ENCODE peak calls at places on chromosomes 13 and 19, in five cellular contexts. A, L, C, H and K are unnamed samples.

GRCh38 chr19:42422092-42422575 is 5.1 kb downstream of the LIPE start:
- DNase-seq in L (no peak), C (no peak), H (peak; percentile 52), A (no peak), K (no peak)

GRCh38 chr13:62433660-62434059 is 1018.0 kb upstream of the PCDH20 start:
- DNase-seq in L (no peak), A (no peak), H (no peak), C (no peak), K (no peak)

GRCh38 chr19:51660975-51661600 is 14.5 kb upstream of the SIGLEC14 start:
- DNase-seq in H (peak; percentile 79), A (peak; percentile 71), L (peak; percentile 93), C (peak; percentile 63), K (peak; percentile 72)

GRCh38 chr13:28495586-28496564 is 947 bp upstream of the FLT1 start:
- DNase-seq in L (no peak), H (no peak), C (no peak), A (no peak), K (no peak)

GRCh38 chr13:36130542-36131214 is 504 bp downstream of the DCLK1 start:
- DNase-seq in H (no peak), L (peak; percentile 41), C (peak; percentile 22), A (peak; percentile 26), K (peak; percentile 40)

GRCh38 chr13:111658150-111659100 is 338.0 kb downstream of the TEX29 start:
- DNase-seq in A (no peak), H (no peak), L (no peak), C (no peak), K (no peak)

GRCh38 chr13:67416047-67416925 is 186.2 kb upstream of the PCDH9 start:
- DNase-seq in L (peak; percentile 58), H (no peak), A (no peak), C (no peak), K (no peak)

GRCh38 chr13:73835138-73835721 is 299.0 kb downstream of the KLF12 start:
- DNase-seq in H (no peak), C (no peak), L (no peak), A (no peak), K (no peak)

GRCh38 chr13:106152047-106152446 is 383.4 kb downstream of the EFNB2 start:
- DNase-seq in H (no peak), L (no peak), C (no peak), A (no peak), K (no peak)

GRCh38 chr13:112885782-112886268 is 83.2 kb upstream of the MCF2L start:
- DNase-seq in A (peak; percentile 59), L (peak; percentile 89), H (peak; percentile 75), C (peak; percentile 65), K (peak; percentile 95)

GRCh38 chr13:102041544-102041943 is 360.3 kb downstream of the FGF14 start:
- DNase-seq in H (no peak), A (no peak), L (no peak), C (no peak), K (no peak)

GRCh38 chr19:681029-681626 is 4.9 kb downstream of the FSTL3 start:
- DNase-seq in L (peak; percentile 93), C (no peak), H (peak; percentile 89), A (no peak), K (no peak)

GRCh38 chr13:110217811-110218210 is 89.1 kb downstream of the COL4A1 start:
- DNase-seq in L (no peak), A (no peak), C (no peak), H (no peak), K (no peak)

GRCh38 chr13:109400192-109400591 is 386.2 kb downstream of the IRS2 start:
- DNase-seq in H (no peak), L (no peak), C (no peak), A (no peak), K (no peak)

GRCh38 chr19:40242480-40242879 is 16.0 kb upstream of the CCNP start:
- DNase-seq in L (no peak), C (no peak), A (no peak), H (no peak), K (no peak)

GRCh38 chr13:77114271-77114670 is 87.3 kb upstream of the FBXL3 start:
- DNase-seq in A (no peak), H (no peak), L (no peak), C (no peak), K (no peak)

DNA sequence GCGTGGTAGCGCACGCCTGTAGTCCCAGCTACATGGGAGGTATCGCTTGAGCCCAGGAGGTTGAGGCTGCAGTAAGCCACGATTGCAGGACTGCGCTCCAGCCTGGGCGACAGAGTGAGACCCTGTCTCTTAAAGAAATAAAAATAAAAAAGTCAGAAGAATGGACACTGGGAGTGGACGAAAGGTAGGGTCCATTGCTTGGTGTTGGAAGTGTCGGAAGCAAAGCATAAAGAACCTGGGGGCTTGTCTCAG is 392 bp upstream of the ARHGAP33 start:
- DNase-seq in H (no peak), L (no peak), A (no peak), C (no peak), K (no peak)
- H3K27ac ChIP-seq in H (no peak overlapping the region), L (no peak overlapping the region), A (no peak overlapping the region), C (no peak overlapping the region), K (no peak overlapping the region)

DNA sequence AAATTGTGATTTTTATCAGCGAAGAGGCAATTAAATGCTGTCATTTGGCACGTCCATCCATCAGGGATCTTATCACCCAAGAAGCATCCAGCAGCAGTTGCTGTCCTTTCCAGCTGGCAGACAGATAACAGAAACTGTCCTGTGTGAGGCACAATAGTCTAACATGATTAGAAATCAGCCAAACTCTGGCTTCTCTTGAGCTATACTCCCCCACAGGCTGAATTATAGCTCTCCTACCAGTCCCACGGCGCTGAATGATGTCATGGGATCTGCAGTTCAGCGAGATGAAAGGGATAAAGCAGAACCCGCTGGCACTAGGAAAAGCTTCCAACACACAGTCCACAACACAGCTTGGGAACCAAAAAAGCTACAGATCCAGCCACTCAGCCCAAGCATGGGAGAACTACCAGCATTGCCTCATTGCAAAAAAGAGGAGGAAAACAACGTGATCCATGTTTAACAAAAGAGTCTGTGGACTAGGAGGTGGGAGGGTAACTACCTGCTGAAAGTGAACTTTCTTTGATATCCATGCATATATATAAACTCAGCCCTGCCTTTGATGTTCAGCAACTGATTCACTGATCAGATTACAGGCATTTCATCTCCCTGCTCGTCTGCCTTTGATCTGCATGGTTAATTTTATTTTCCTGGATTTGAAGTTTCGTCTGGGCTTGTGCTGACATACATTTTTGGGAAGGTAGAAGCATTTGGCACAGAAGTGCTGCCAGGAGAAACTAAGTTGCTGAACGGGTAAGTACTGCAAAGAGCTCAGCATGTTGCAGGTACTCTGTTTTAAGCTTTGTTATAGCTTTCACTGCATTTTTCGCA is at the start of gene TNFRSF19:
- DNase-seq in C (peak; percentile 78), L (peak; percentile 60), H (peak; percentile 65), A (no peak), K (no peak)
- TF ChIP-seq POLR2A in C (no peak), L (no peak), H (no peak), A (no peak), K (no peak)

DNA sequence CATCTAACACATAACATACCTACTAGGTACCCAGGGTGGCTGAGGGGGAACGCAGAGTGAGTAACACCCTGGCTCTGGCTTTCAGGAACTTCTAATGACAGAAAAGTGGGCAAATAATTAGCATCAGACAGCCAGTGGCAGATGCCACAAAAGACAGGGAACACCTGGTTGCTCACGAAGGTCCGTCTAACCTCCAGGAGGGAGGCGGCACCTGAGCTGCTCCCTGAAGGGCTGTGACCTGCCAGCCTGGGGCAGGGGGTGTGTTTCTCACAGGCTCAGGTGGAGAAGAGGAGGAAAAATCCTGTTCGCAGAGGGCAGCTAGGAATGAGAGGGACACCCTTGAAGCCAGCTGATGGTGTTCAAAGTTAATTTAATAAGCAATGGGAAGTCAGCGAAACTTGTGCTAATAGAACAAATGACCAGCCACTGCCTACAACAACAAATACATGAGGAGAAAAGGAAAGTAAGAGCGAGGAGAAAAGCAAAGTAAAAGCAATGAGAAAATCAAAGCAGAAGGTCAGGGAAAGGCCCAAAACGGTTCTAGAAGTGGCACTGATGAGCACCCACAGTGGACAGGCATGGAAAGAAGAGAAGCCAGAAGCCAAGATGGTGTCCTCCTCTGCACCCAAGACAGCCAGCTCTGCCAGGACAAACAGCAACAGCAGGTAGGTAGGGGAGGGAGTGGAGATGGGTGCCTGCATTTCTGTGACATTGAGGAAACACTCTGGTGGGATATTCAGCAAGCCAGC is 87.3 kb downstream of the STK24 start:
- DNase-seq in H (no peak), L (no peak), C (no peak), A (no peak), K (no peak)
- H3K4me1 ChIP-seq in H (peaks cover 10% of the 10 kb centered on the region), L (peaks cover 12% of the 10 kb centered on the region), C (peaks cover 2% of the 10 kb centered on the region), A (peaks cover 9% of the 10 kb centered on the region), K (peaks cover 76% of the 10 kb centered on the region)

GRCh38 chr19:54138777-54139256 is 1.3 kb downstream of the CNOT3 start:
- DNase-seq in C (no peak), H (no peak), L (no peak), A (no peak), K (no peak)
- H3K27ac ChIP-seq in C (peak overlapping the region; percentile 96), H (peak overlapping the region; percentile 89), L (peak overlapping the region; percentile 96), A (peak overlapping the region; percentile 77), K (no peak overlapping the region)

GRCh38 chr19:49340865-49341718 is 5.9 kb downstream of the CD37 start:
- DNase-seq in L (no peak), C (no peak), H (no peak), A (peak; percentile 21), K (no peak)

GRCh38 chr19:49338691-49339363 is 3.6 kb downstream of the CD37 start:
- DNase-seq in L (peak; percentile 80), H (peak; percentile 69), A (peak; percentile 88), C (peak; percentile 85), K (peak; percentile 88)

GRCh38 chr19:49340069-49340864 is 5.1 kb downstream of the CD37 start:
- DNase-seq in C (peak; percentile 70), A (peak; percentile 87), L (peak; percentile 58), H (peak; percentile 78), K (peak; percentile 60)

GRCh38 chr19:49338023-49338677 is 2.9 kb downstream of the CD37 start:
- DNase-seq in L (peak; percentile 12), H (peak; percentile 19), C (no peak), A (peak; percentile 30), K (no peak)

GRCh38 chr19:49339364-49340068 is 4.3 kb downstream of the CD37 start:
- DNase-seq in A (peak; percentile 92), C (peak; percentile 88), H (peak; percentile 91), L (peak; percentile 81), K (peak; percentile 85)
- TF ChIP-seq POLR2A in A (peak; percentile 80), C (peak; percentile 56), H (no peak), L (no peak), K (no peak)

GRCh38 chr19:35206855-35207254 is 21.7 kb downstream of the FAM187B start:
- DNase-seq in A (no peak), C (no peak), H (peak; percentile 1), L (no peak), K (no peak)

GRCh38 chr19:35209646-35210045 is 18.9 kb downstream of the FAM187B start:
- DNase-seq in C (no peak), H (no peak), L (no peak), A (no peak), K (no peak)

GRCh38 chr19:35206379-35206778 is 22.2 kb downstream of the FAM187B start:
- DNase-seq in L (no peak), A (no peak), H (no peak), C (no peak), K (no peak)

GRCh38 chr19:35207391-35207871 is 21.1 kb downstream of the FAM187B start:
- DNase-seq in L (no peak), H (peak; percentile 6), A (no peak), C (no peak), K (no peak)

GRCh38 chr19:35208121-35208520 is 20.4 kb downstream of the FAM187B start:
- DNase-seq in A (no peak), L (no peak), H (peak; percentile 2), C (no peak), K (no peak)
- H3K4me1 ChIP-seq in A (no peaks in the 10 kb centered on the region), L (peaks cover 1% of the 10 kb centered on the region), H (peaks cover under 1% of the 10 kb centered on the region), C (no peaks in the 10 kb centered on the region), K (no peaks in the 10 kb centered on the region)